ENCODE peak calls at places on chromosomes 13 and 19, in ten cellular contexts. Y, O, D, G, C, J, S, R, Z and W are unnamed samples.
A peak's percentile ranks its signal among the peaks of the same experiment; 100 is the strongest.

GRCh38 chr19:6577410-6578125 is 13.4 kb downstream of the CD70 start:
- DNase-seq in C (no peak), S (no peak), Z (no peak), J (no peak), R (peak; percentile 18), G (no peak), Y (no peak), O (no peak), D (peak; percentile 30), W (no peak)

GRCh38 chr19:11361037-11361770 is 6.0 kb downstream of the PLPPR2 start:
- DNase-seq in O (peak; percentile 94), G (no peak), Y (no peak), C (no peak), D (no peak), S (peak; percentile 64), J (no peak), R (no peak), Z (no peak), W (peak; percentile 79)

GRCh38 chr19:40921005-40921897 is 39.2 kb upstream of the CYP2A7 start:
- DNase-seq in O (no peak), Y (no peak), J (no peak), S (peak; percentile 26), Z (no peak), G (no peak), C (peak; percentile 85), D (no peak), R (peak; percentile 6), W (no peak)

GRCh38 chr19:55495646-55496349 is 7.6 kb downstream of the SSC5D start:
- DNase-seq in C (peak; percentile 59), Y (no peak), S (no peak), J (no peak), O (no peak), D (no peak), Z (no peak), G (no peak), R (no peak), W (no peak)

GRCh38 chr13:24931450-24932217 is 164.3 kb upstream of the PABPC3 start:
- DNase-seq in G (no peak), O (peak; percentile 28), D (no peak), Y (no peak), S (no peak), C (no peak), Z (no peak), J (no peak), R (no peak), W (no peak)

GRCh38 chr13:26829716-26830115 is 69.1 kb upstream of the GPR12 start:
- DNase-seq in J (no peak), G (no peak), C (no peak), R (no peak), S (no peak), Y (no peak), Z (no peak), O (no peak), D (no peak), W (no peak)

GRCh38 chr19:1746401-1747284 is 6.7 kb upstream of the ONECUT3 start:
- DNase-seq in D (peak; percentile 15), G (no peak), J (no peak), R (no peak), Z (no peak), Y (no peak), O (no peak), S (no peak), C (peak; percentile 62), W (no peak)

GRCh38 chr13:111022886-111023285 is 92.2 kb upstream of the ARHGEF7 start:
- DNase-seq in R (no peak), Y (no peak), O (no peak), S (no peak), G (no peak), Z (no peak), C (no peak), D (no peak), J (no peak), W (no peak)

GRCh38 chr13:112182251-112182650 is 115.3 kb downstream of the SOX1 start:
- DNase-seq in G (no peak), Z (no peak), C (no peak), O (no peak), J (no peak), D (no peak), Y (no peak), S (no peak), R (no peak), W (no peak)